ENCODE peak calls at places on chromosomes 7 and 10, in nine cellular contexts. U is posterior vena cava; B is left ventricle myocardium superior; A is putamen; G is effector memory CD8-positive, alpha-beta T cell; K is stimulated activated CD4-positive, alpha-beta T cell treated with anti-CD3 and anti-CD28 coated beads, Interleukin-1b, Interleukin-23, amount 100 ng/mL, for 1 hour; V is activated T-helper 1 cell treated with anti-CD3 and anti-CD28 coated beads, Interleukin-2, amount 50 U/mL, for 16 hours; R is GOT3; F is HS-5. Y is an unnamed sample.
A peak's percentile ranks its signal among the peaks of the same experiment; 100 is the strongest.

GRCh38 chr10:4851846-4852245 is 25.8 kb downstream of the AKR1E2 start:
- DNase-seq in U (peak; percentile 89), B (peak; percentile 62), A (peak; percentile 4), G (no peak), K (no peak), V (no peak), R (no peak), F (no peak), Y (no peak)

GRCh38 chr10:113369185-113369785 is 183.6 kb upstream of the HABP2 start:
- DNase-seq in U (no peak), B (no peak), A (no peak), G (no peak), K (no peak), V (no peak), R (no peak), F (no peak), Y (no peak)

GRCh38 chr10:68135922-68136718 is 26.8 kb downstream of the MYPN start:
- DNase-seq in U (no peak), B (no peak), A (no peak), G (no peak), K (no peak), V (no peak), R (peak; percentile 25), F (peak; percentile 98), Y (peak; percentile 91)

GRCh38 chr10:38093816-38094157 is 350 bp upstream of the ZNF37A start:
- DNase-seq in U (no peak), B (no peak), A (no peak), G (no peak), K (no peak), V (no peak), R (no peak), F (no peak), Y (no peak)

GRCh38 chr10:3710764-3711163 is 74.2 kb downstream of the KLF6 start:
- DNase-seq in U (no peak), B (no peak), A (no peak), G (no peak), K (no peak), V (no peak), R (no peak), F (no peak), Y (no peak)

GRCh38 chr10:133422821-133423771 is 1.3 kb downstream of the SPRN start:
- DNase-seq in U (peak; percentile 67), B (peak; percentile 34), A (no peak), G (no peak), K (no peak), V (no peak), R (no peak), F (no peak), Y (no peak)

GRCh38 chr7:67918158-67918557 is 921.5 kb downstream of the TYW1 start:
- DNase-seq in U (no peak), B (no peak), A (no peak), G (no peak), K (no peak), V (no peak), R (no peak), F (no peak), Y (no peak)

GRCh38 chr10:32577448-32577847 is 131.5 kb downstream of the CCDC7 start:
- DNase-seq in U (no peak), B (no peak), A (no peak), G (no peak), K (no peak), V (no peak), R (no peak), F (no peak), Y (no peak)

GRCh38 chr7:67453580-67453979 is 456.9 kb downstream of the TYW1 start:
- DNase-seq in U (no peak), B (no peak), A (no peak), G (no peak), K (no peak), V (no peak), R (no peak), F (no peak), Y (no peak)

GRCh38 chr10:118209215-118209614 is 132.9 kb downstream of the FAM204A start:
- DNase-seq in U (no peak), B (no peak), A (peak; percentile 63), G (no peak), K (no peak), V (no peak), R (no peak), F (no peak), Y (no peak)

GRCh38 chr7:82704121-82704520 is 260.5 kb upstream of the CACNA2D1 start:
- DNase-seq in U (no peak), B (no peak), A (no peak), G (no peak), K (no peak), V (no peak), R (no peak), F (no peak), Y (no peak)

GRCh38 chr10:38146579-38147333 is 52.6 kb downstream of the ZNF37A start:
- DNase-seq in U (no peak), B (no peak), A (no peak), G (no peak), K (no peak), V (no peak), R (no peak), F (no peak), Y (no peak)

GRCh38 chr7:131633342-131633843 is 77.0 kb upstream of the PODXL start:
- DNase-seq in U (no peak), B (no peak), A (no peak), G (no peak), K (no peak), V (no peak), R (no peak), F (peak; percentile 54), Y (peak; percentile 54)

GRCh38 chr10:112951349-112952281 is 1.6 kb downstream of the TCF7L2 start:
- DNase-seq in U (peak; percentile 86), B (peak; percentile 65), A (peak; percentile 56), G (peak; percentile 41), K (peak; percentile 15), V (no peak), R (no peak), F (no peak), Y (peak; percentile 41)

GRCh38 chr7:134290286-134290685 is 26.4 kb downstream of the SLC35B4 start:
- DNase-seq in U (no peak), B (no peak), A (no peak), G (no peak), K (no peak), V (no peak), R (no peak), F (no peak), Y (no peak)

GRCh38 chr7:1055084-1055450 is 10.7 kb downstream of the GPR146 start:
- DNase-seq in U (peak; percentile 90), B (peak; percentile 93), A (peak; percentile 64), G (no peak), K (no peak), V (peak; percentile 19), R (no peak), F (no peak), Y (no peak)

GRCh38 chr10:48632166-48632565 is 27.3 kb upstream of the ARHGAP22 start:
- DNase-seq in U (no peak), B (no peak), A (no peak), G (no peak), K (no peak), V (no peak), R (no peak), F (no peak), Y (no peak)

GRCh38 chr10:48606530-48607355 is 1.9 kb upstream of the ARHGAP22 start:
- DNase-seq in U (no peak), B (no peak), A (no peak), G (no peak), K (no peak), V (no peak), R (peak; percentile 54), F (peak; percentile 97), Y (peak; percentile 78)

GRCh38 chr10:101319241-101319915 is 34.6 kb upstream of the BTRC start:
- DNase-seq in U (peak; percentile 12), B (no peak), A (peak; percentile 89), G (no peak), K (no peak), V (no peak), R (no peak), F (no peak), Y (no peak)

GRCh38 chr10:31477584-31477983 is 158.6 kb downstream of the ZEB1 start:
- DNase-seq in U (no peak), B (no peak), A (no peak), G (no peak), K (no peak), V (no peak), R (no peak), F (no peak), Y (no peak)

GRCh38 chr10:91367127-91367531 is 43.0 kb upstream of the HECTD2 start:
- DNase-seq in U (no peak), B (no peak), A (no peak), G (no peak), K (no peak), V (no peak), R (no peak), F (no peak), Y (no peak)

GRCh38 chr7:42194218-42194617 is 42.8 kb downstream of the GLI3 start:
- DNase-seq in U (no peak), B (no peak), A (no peak), G (no peak), K (no peak), V (no peak), R (no peak), F (no peak), Y (no peak)

GRCh38 chr7:132072873-132073272 is 503.4 kb downstream of the PLXNA4 start:
- DNase-seq in U (no peak), B (no peak), A (no peak), G (no peak), K (no peak), V (no peak), R (no peak), F (no peak), Y (no peak)

GRCh38 chr7:98051118-98051744 is 55.4 kb upstream of the LMTK2 start:
- DNase-seq in U (no peak), B (no peak), A (no peak), G (peak; percentile 28), K (peak; percentile 36), V (peak; percentile 12), R (no peak), F (no peak), Y (no peak)

GRCh38 chr7:99733448-99733847 is 1.5 kb downstream of the CYP3A7 start:
- DNase-seq in U (no peak), B (no peak), A (no peak), G (peak; percentile 2), K (no peak), V (no peak), R (no peak), F (no peak), Y (no peak)

GRCh38 chr10:15361131-15361530 is 10.0 kb downstream of the FAM171A1 start:
- DNase-seq in U (no peak), B (no peak), A (no peak), G (no peak), K (no peak), V (no peak), R (no peak), F (no peak), Y (no peak)

GRCh38 chr7:100065452-100066186 is 15.9 kb downstream of the ZNF3 start:
- DNase-seq in U (no peak), B (no peak), A (no peak), G (no peak), K (no peak), V (no peak), R (no peak), F (no peak), Y (no peak)

GRCh38 chr7:39187130-39187529 is 209.4 kb downstream of the POU6F2 start:
- DNase-seq in U (no peak), B (no peak), A (no peak), G (no peak), K (no peak), V (no peak), R (no peak), F (no peak), Y (no peak)

GRCh38 chr10:80486785-80487421 is 32.8 kb downstream of the TSPAN14 start:
- DNase-seq in U (no peak), B (no peak), A (no peak), G (no peak), K (no peak), V (no peak), R (no peak), F (no peak), Y (no peak)

GRCh38 chr10:6220418-6221191 is 17.9 kb downstream of the PFKFB3 start:
- DNase-seq in U (no peak), B (peak; percentile 18), A (no peak), G (no peak), K (no peak), V (no peak), R (no peak), F (no peak), Y (no peak)